ENCODE peak calls at places on chromosomes 6 and 20, in five cellular contexts. K, L, G, D and Z are unnamed samples.

GRCh38 chr6:5115168-5115567 is 30.0 kb downstream of the PPP1R3G start:
- DNase-seq in K (no peak), D (no peak), L (no peak), G (no peak), Z (no peak)

GRCh38 chr6:1667012-1667804 is 57.5 kb downstream of the FOXC1 start:
- DNase-seq in L (peak; percentile 44), K (no peak), G (no peak), D (no peak), Z (no peak)

GRCh38 chr20:43102394-43102793 is 87.3 kb downstream of the PTPRT start:
- DNase-seq in G (no peak), L (no peak), D (peak; percentile 51), K (no peak), Z (no peak)

GRCh38 chr20:58574014-58574413 is 58.8 kb upstream of the APCDD1L start:
- DNase-seq in G (no peak), D (no peak), K (no peak), L (no peak), Z (no peak)

GRCh38 chr6:150928882-150929281 is 63.4 kb downstream of the MTHFD1L start:
- DNase-seq in K (no peak), D (peak; percentile 28), G (no peak), L (no peak), Z (no peak)

GRCh38 chr20:16580127-16580526 is 6.9 kb upstream of the KIF16B start:
- DNase-seq in L (no peak), D (no peak), G (no peak), K (no peak), Z (no peak)

GRCh38 chr6:116983375-116983774 is 106.3 kb downstream of the RFX6 start:
- DNase-seq in K (no peak), G (no peak), D (no peak), L (no peak), Z (no peak)

GRCh38 chr6:90025418-90026089 is 131.3 kb downstream of the GJA10 start:
- DNase-seq in D (no peak), G (no peak), L (peak; percentile 20), K (no peak), Z (no peak)

GRCh38 chr20:16551601-16552419 is 21.4 kb downstream of the KIF16B start:
- DNase-seq in L (no peak), G (no peak), K (no peak), D (no peak), Z (no peak)

GRCh38 chr20:19737025-19737424 is 21.0 kb upstream of the RIN2 start:
- DNase-seq in L (no peak), K (no peak), D (no peak), G (no peak), Z (no peak)

GRCh38 chr6:52664991-52665686 is 5.8 kb upstream of the TMEM14A start:
- DNase-seq in G (no peak), L (no peak), D (no peak), K (no peak), Z (no peak)